ENCODE peak calls at places on chromosome 12, in six cellular contexts. N, S, X, W, H and E are unnamed samples.

GRCh38 chr12:94769040-94769420 is 118.7 kb upstream of the TMCC3 start:
- DNase-seq in N (no peak), S (no peak), X (no peak), W (no peak), H (no peak), E (no peak)

GRCh38 chr12:9674226-9674590 is 4.7 kb downstream of the CLEC2D start:
- DNase-seq in N (no peak), S (peak; percentile 45), X (no peak), W (no peak), H (no peak), E (no peak)

GRCh38 chr12:88944403-88944802 is 364.1 kb upstream of the KITLG start:
- DNase-seq in N (no peak), S (no peak), X (peak; percentile 10), W (no peak), H (peak; percentile 47), E (no peak)

GRCh38 chr12:9961106-9961505 is 10.1 kb upstream of the CLEC12A start:
- DNase-seq in N (no peak), S (no peak), X (no peak), W (no peak), H (no peak), E (no peak)

GRCh38 chr12:92550661-92551060 is 152.1 kb upstream of the PLEKHG7 start:
- DNase-seq in N (no peak), S (no peak), X (no peak), W (no peak), H (no peak), E (no peak)

GRCh38 chr12:6821271-6821673 is 349 bp upstream of the GPR162 start:
- DNase-seq in N (peak; percentile 23), S (no peak), X (peak; percentile 29), W (peak; percentile 59), H (peak; percentile 67), E (peak; percentile 54)

GRCh38 chr12:127819066-127819465 is 447.9 kb upstream of the TMEM132C start:
- DNase-seq in N (no peak), S (no peak), X (no peak), W (no peak), H (no peak), E (no peak)

GRCh38 chr12:114167431-114167830 is 201.3 kb upstream of the RBM19 start:
- DNase-seq in N (no peak), S (no peak), X (no peak), W (no peak), H (peak; percentile 37), E (no peak)

GRCh38 chr12:95096378-95096777 is 23.0 kb upstream of the NR2C1 start:
- DNase-seq in N (no peak), S (no peak), X (no peak), W (no peak), H (no peak), E (no peak)

GRCh38 chr12:92702754-92703679 is at the start of gene PLEKHG7:
- DNase-seq in N (peak; percentile 67), S (no peak), X (no peak), W (no peak), H (no peak), E (no peak)

GRCh38 chr12:52614381-52615207 is 3.8 kb downstream of the KRT73 start:
- DNase-seq in N (no peak), S (no peak), X (no peak), W (peak; percentile 36), H (no peak), E (no peak)

GRCh38 chr12:88844426-88844825 is 264.2 kb upstream of the KITLG start:
- DNase-seq in N (no peak), S (no peak), X (no peak), W (no peak), H (no peak), E (no peak)

GRCh38 chr12:96091833-96092232 is 56.4 kb upstream of the LTA4H start:
- DNase-seq in N (peak; percentile 15), S (no peak), X (no peak), W (no peak), H (no peak), E (no peak)

GRCh38 chr12:51372021-51372420 is 19.2 kb downstream of the GALNT6 start:
- DNase-seq in N (no peak), S (no peak), X (no peak), W (no peak), H (no peak), E (no peak)

GRCh38 chr12:82027612-82028011 is 268.5 kb upstream of the PPFIA2 start:
- DNase-seq in N (no peak), S (no peak), X (no peak), W (no peak), H (no peak), E (no peak)

GRCh38 chr12:104167519-104168458 is 29.8 kb upstream of the NFYB start:
- DNase-seq in N (no peak), S (no peak), X (no peak), W (no peak), H (no peak), E (no peak)

GRCh38 chr12:107635139-107635538 is 50.5 kb upstream of the PWP1 start:
- DNase-seq in N (no peak), S (no peak), X (no peak), W (no peak), H (peak; percentile 5), E (no peak)

GRCh38 chr12:52029686-52030085 is 21.6 kb upstream of the NR4A1 start:
- DNase-seq in N (peak; percentile 32), S (no peak), X (peak; percentile 62), W (no peak), H (peak; percentile 81), E (no peak)

GRCh38 chr12:98998697-98999299 is 353.7 kb downstream of the APAF1 start:
- DNase-seq in N (peak; percentile 53), S (no peak), X (peak; percentile 73), W (no peak), H (peak; percentile 50), E (peak; percentile 61)

GRCh38 chr12:25071366-25071765 is 122.5 kb upstream of the BCAT1 start:
- DNase-seq in N (no peak), S (no peak), X (no peak), W (no peak), H (no peak), E (peak; percentile 4)

GRCh38 chr12:106234513-106234912 is 13.3 kb downstream of the CKAP4 start:
- DNase-seq in N (no peak), S (no peak), X (no peak), W (no peak), H (peak; percentile 62), E (no peak)